ENCODE peak calls at places on chromosomes 1 and 21, in five cellular contexts. Z is foreskin fibroblast, S is upper lobe of right lung, L is fibroblast of the aortic adventitia, T is hepatocyte. A is an unnamed sample.

GRCh38 chr1:32749726-32750224 is 47.2 kb upstream of the SYNC start:
- DNase-seq in Z (no peak), L (no peak), T (no peak), S (no peak), A (no peak)

GRCh38 chr1:51329443-51330325 is 678 bp downstream of the TTC39A start:
- DNase-seq in L (no peak), S (peak), T (peak), Z (no peak), A (no peak)

GRCh38 chr1:93015590-93015989 is 54.3 kb upstream of the DIPK1A start:
- DNase-seq in T (no peak), S (no peak), Z (peak), L (peak), A (no peak)

GRCh38 chr1:19511117-19511516 is 25.8 kb upstream of the CAPZB start:
- DNase-seq in L (no peak), T (no peak), Z (no peak), S (no peak), A (no peak)

GRCh38 chr1:160641323-160642280 is 5.2 kb downstream of the SLAMF1 start:
- DNase-seq in Z (no peak), L (no peak), S (no peak), T (no peak), A (no peak)

GRCh38 chr1:116311756-116312691 is 61.0 kb upstream of the ATP1A1 start:
- DNase-seq in L (no peak), Z (no peak), T (peak), S (peak), A (no peak)

GRCh38 chr1:203521812-203522211 is 27.9 kb downstream of the OPTC start:
- DNase-seq in Z (no peak), L (no peak), S (no peak), T (no peak), A (no peak)

GRCh38 chr1:16978589-16979474 is 1.6 kb downstream of the MFAP2 start:
- DNase-seq in T (peak), S (no peak), L (peak), Z (peak), A (no peak)

GRCh38 chr1:20281801-20282200 is 8.9 kb upstream of the VWA5B1 start:
- DNase-seq in S (no peak), Z (peak), L (peak), T (no peak), A (no peak)

GRCh38 chr1:233879841-233880240 is 24.6 kb upstream of the SLC35F3 start:
- DNase-seq in Z (no peak), T (no peak), L (no peak), S (no peak), A (no peak)

DNA sequence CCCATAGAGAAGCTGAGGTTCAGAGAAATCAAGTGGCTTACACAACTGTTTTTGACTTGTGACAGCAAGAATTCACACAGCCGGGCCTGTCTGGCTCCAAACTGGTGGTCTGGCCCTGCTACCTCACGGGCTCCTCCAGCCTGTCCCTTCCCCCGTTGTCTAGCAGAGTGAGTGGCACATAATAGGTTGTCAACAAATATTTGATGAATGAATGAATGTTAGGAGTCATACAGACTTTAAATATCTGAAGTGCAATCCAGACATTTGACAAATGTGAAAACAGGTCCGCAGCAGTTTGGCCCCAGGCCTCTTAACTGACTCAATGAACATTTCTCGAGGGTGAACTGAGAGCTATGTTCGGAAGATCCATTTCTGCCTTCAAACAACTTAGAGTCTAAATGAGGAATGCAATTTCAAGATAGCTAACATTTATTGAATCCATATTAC is 1.1 kb upstream of the RHOC start:
- DNase-seq in T (no peak), S (no peak), Z (no peak), L (no peak), A (no peak)
- H3K4me3 ChIP-seq in T (no peak), S (no peak), Z (no peak), L (peak), A (peak)

DNA sequence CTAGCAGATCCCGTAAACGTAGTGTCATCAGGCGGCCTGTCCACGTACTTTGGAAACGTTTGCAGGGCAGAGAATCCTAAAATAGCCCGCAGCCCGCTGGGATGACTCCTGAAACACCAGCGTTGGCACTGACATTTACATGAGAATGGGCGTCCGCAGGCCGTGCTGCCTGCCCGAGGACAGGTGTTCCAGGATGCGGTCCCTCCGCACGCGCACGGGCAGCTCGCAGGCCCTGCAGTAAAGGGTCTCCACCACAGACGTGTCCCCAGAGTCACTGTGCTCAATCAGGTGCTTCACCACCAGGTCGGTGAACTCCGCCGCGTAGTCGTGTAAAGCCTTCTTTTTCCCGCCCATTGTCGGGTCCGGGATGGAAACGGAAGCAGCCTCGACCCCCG is 5.9 kb upstream of the CCDC27 start:
- DNase-seq in L (no peak), S (no peak), T (no peak), Z (peak), A (no peak)
- TF ChIP-seq CTCF in L (no peak), S (no peak), T (no peak), Z (no peak), A (no peak)

GRCh38 chr1:1305300-1306069 is 2.2 kb downstream of the ACAP3 start:
- DNase-seq in Z (peak), S (no peak), L (peak), T (peak), A (no peak)
- H3K4me3 ChIP-seq in Z (peak), S (peak), L (peak), T (peak), A (peak)

GRCh38 chr21:44816761-44817505 is 929 bp downstream of the SUMO3 start:
- DNase-seq in T (no peak), L (no peak), Z (no peak), S (no peak), A (no peak)

GRCh38 chr21:44817506-44817880 is 369 bp downstream of the SUMO3 start:
- DNase-seq in Z (peak), L (peak), S (peak), T (peak), A (no peak)

GRCh38 chr21:44818636-44819011 is 762 bp upstream of the SUMO3 start:
- DNase-seq in T (no peak), S (no peak), L (no peak), Z (no peak), A (no peak)

GRCh38 chr21:44819283-44820243 is 1.7 kb upstream of the SUMO3 start:
- DNase-seq in L (no peak), S (no peak), T (no peak), Z (no peak), A (no peak)

DNA sequence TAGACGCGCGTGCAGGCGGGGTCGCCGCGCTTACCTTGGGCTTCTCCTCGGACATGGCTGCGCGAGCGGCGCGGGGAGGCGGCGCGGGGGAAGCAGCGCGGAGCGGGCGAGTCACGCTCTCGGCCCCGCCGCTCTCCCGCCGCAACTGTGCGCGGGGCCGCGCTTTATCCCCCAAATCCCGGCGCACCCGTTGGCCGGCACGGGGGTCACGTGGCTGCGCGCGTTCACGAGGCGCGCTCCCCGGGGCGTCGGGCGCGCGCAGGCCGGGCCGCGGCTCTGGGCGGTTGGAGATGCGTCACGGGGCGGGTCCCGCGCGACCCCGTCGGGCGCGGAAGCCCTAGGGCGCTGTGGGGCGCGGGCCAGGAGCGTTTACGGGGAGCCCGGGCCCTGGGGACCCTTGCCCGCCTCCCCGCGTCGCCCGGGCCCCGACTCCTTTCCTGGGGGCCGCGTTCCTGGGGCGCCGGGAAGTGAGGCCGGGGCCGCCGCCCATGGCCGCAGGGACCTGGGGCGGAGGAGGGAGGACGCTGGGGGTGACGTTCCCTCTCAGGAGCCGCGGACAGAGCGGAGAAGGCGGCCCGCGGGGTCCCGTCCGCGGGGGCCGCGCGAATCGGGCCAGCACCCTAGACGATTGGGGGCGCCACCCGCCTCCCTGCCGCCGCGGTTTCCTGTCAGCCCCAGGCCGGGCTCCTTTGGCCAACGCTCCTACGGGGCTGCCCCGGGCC is at the start of gene SUMO3:
- DNase-seq in S (peak), L (peak), Z (peak), T (peak), A (no peak)
- TF ChIP-seq CTCF in S (no peak), L (no peak), Z (no peak), T (peak), A (no peak)

DNA sequence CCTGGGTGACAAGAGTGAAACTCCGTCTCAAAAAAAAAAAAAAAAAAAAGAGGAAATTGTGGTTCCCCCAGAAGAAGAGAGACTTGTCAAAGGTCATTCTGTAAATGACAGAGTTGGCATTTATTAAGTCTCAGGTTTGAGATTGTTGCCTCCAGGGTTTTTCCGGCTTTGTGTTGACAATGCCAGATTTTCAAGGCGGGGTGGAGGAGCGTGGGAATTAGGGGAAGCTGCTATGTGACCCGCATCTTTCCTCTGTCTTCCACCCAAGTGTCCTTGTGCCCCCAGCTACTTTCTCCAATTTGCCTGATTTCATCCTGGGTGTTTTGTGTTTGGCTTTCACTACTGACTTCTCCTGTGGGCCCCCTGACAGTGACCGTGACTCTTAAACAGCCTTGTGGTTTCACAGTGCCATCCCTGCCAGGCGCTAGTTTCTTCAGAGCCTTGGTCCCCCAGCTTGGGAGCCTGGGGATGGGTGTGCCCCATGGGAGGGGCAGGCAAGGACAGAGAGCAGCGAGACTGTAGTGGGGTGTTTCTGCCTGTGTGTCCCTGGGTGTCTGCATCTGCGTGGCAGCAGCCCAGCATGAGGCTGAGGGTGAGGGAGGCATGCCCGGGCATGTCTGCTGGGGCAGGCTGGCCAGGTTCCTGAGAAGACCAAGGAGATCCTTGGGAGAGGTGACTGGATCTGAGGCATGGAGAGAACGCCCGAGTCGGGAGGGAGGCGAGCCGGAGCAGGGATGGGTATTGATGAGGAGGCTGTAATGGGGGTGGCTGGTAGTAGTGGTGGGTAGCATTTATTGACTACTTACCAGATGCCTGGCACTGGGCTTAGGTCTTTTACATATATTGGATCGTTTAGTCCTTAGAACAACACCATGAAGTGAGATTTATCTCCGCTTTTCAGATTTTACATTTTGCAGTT is 46.3 kb downstream of the IER5 start:
- DNase-seq in T (no peak), Z (peak), L (peak), S (peak), A (no peak)
- H3K4me3 ChIP-seq in T (no peak), Z (no peak), L (no peak), S (peak), A (no peak)

GRCh38 chr1:9292361-9293240 is at the start of gene SPSB1:
- DNase-seq in L (peak), Z (peak), S (peak), T (peak), A (no peak)
- TF ChIP-seq CTCF in L (peak), Z (no peak), S (peak), T (no peak), A (no peak)

DNA sequence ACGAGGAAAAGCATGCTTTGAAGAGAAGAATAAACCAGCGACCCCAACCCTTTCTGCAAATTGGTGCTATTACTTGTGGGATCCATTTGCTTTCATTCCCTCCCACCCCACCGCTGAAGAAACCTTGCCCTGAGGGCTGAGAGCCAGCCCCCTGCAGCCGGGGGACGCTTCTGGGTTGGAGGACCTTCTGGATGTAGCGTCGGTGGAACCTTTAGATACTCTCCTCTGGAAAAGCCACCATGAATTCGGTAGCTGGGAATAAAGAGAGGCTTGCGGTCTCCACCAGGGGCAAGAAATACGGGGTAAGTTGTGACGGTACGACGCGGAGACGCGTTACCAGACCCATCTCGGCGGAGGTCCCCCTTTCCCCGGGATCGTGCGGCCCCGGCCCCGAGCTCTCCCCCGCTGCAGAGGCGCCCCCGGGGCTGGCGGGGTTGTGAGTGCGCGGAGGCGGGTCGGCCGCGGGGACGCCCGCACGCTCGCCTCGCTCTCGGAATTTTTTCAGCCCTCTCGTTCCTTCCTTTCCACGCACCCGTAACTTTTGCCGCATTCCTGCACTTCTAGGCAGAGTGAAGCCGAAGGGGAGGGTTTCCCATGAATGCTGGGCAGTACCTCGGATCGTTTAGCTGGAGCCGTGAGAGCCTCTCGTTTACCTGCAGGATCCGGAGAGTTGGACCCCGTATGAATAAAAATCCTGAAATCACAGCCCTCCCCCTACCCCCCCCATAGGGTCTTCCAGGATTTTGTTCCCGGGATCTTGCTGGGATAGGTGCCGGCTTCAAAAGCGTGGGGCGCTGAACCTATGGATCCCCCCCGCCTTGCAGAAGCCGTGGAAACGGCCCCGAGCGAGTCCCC is 628 bp downstream of the KIF26B start:
- DNase-seq in S (no peak), Z (peak), L (peak), T (peak), A (no peak)
- H3K4me3 ChIP-seq in S (peak), Z (peak), L (peak), T (peak), A (peak)

DNA sequence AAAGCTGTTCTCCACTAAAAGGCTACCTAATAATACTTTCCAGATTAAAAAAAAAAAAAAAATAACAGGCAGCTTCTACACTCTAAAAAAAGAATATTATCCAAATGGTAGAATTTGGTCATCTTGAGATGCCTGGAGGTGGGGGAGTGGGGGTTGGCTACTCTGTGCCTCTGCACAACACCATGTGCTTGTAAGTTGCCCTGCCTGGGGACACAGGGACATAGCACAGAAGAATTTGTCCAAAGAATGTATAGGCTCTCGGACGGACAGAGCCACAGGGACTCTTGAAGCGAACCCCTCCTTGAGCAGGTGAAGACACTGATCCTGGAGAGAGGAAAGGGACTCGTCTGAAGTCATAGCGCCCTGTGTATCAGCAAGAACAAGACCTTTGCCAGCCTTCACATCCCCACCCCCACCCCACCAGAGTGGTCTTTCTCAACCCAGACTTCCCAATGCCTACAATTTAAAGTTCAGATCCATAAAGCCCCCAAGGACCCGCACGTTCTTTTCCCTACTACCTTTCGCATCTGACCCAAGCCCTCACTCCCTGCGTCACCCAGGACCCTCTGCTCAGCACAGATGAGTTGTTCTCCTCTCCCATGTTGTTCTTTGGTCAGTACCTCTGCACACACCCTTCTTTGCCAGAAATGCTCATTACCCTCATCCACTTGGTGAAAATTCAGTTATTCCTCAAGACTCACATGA is 72.6 kb downstream of the LGR6 start:
- DNase-seq in Z (no peak), T (no peak), L (no peak), S (no peak), A (no peak)
- TF ChIP-seq CTCF in Z (no peak), T (no peak), L (no peak), S (no peak), A (no peak)

GRCh38 chr1:201504179-201504631 is 2.7 kb downstream of the CSRP1 start:
- DNase-seq in L (peak), S (no peak), T (no peak), Z (peak), A (no peak)

GRCh38 chr1:201504799-201505504 is 2.0 kb downstream of the CSRP1 start:
- DNase-seq in S (no peak), L (no peak), Z (no peak), T (peak), A (no peak)

GRCh38 chr1:201506573-201507567 is at the start of gene CSRP1:
- DNase-seq in S (peak), L (peak), Z (peak), T (peak), A (no peak)

GRCh38 chr1:201506092-201506491 is 831 bp downstream of the CSRP1 start:
- DNase-seq in T (no peak), Z (no peak), S (no peak), L (peak), A (no peak)

GRCh38 chr1:201505505-201505893 is 1.4 kb downstream of the CSRP1 start:
- DNase-seq in T (no peak), S (no peak), Z (peak), L (peak), A (no peak)
- H3K4me3 ChIP-seq in T (no peak), S (peak), Z (peak), L (peak), A (peak)

A was measured in epithelial cell of proximal tubule.